ENCODE peak calls at places on chromosomes 12 and 14, in five cellular contexts. One of them, this sample, is unnamed.

GRCh38 chr12:92259852-92260251 is 114.2 kb upstream of the BTG1 start:
- DNase-seq in skeletal muscle cell: no peak
- DNase-seq in central memory CD4-positive, alpha-beta T cell: no peak
- DNase-seq in stimulated activated CD4-positive, alpha-beta T cell treated with anti-CD3 and anti-CD28 coated beads, Interleukin-1b, Interleukin-23, amount 100 ng/mL, for 24 hours: no peak
- DNase-seq in uterus: no peak
- DNase-seq in this sample: no peak

GRCh38 chr12:96427269-96427729 is 27.1 kb upstream of the CDK17 start:
- DNase-seq in skeletal muscle cell: peak
- DNase-seq in central memory CD4-positive, alpha-beta T cell: no peak
- DNase-seq in stimulated activated CD4-positive, alpha-beta T cell treated with anti-CD3 and anti-CD28 coated beads, Interleukin-1b, Interleukin-23, amount 100 ng/mL, for 24 hours: no peak
- DNase-seq in uterus: peak
- DNase-seq in this sample: peak

GRCh38 chr14:105069887-105070759 is 4.9 kb upstream of the GPR132 start:
- DNase-seq in skeletal muscle cell: no peak
- DNase-seq in central memory CD4-positive, alpha-beta T cell: no peak
- DNase-seq in stimulated activated CD4-positive, alpha-beta T cell treated with anti-CD3 and anti-CD28 coated beads, Interleukin-1b, Interleukin-23, amount 100 ng/mL, for 24 hours: no peak
- DNase-seq in uterus: no peak
- DNase-seq in this sample: peak

GRCh38 chr14:31204593-31205534 is 2.7 kb downstream of the HECTD1 start:
- DNase-seq in skeletal muscle cell: no peak
- DNase-seq in central memory CD4-positive, alpha-beta T cell: no peak
- DNase-seq in stimulated activated CD4-positive, alpha-beta T cell treated with anti-CD3 and anti-CD28 coated beads, Interleukin-1b, Interleukin-23, amount 100 ng/mL, for 24 hours: no peak
- DNase-seq in uterus: no peak
- DNase-seq in this sample: no peak

GRCh38 chr14:80536456-80536855 is 325.2 kb upstream of the DIO2 start:
- DNase-seq in skeletal muscle cell: no peak
- DNase-seq in central memory CD4-positive, alpha-beta T cell: no peak
- DNase-seq in stimulated activated CD4-positive, alpha-beta T cell treated with anti-CD3 and anti-CD28 coated beads, Interleukin-1b, Interleukin-23, amount 100 ng/mL, for 24 hours: no peak
- DNase-seq in uterus: no peak
- DNase-seq in this sample: no peak

GRCh38 chr12:52025301-52026172 is 18.8 kb downstream of the TAMALIN start:
- DNase-seq in skeletal muscle cell: no peak
- DNase-seq in central memory CD4-positive, alpha-beta T cell: peak
- DNase-seq in stimulated activated CD4-positive, alpha-beta T cell treated with anti-CD3 and anti-CD28 coated beads, Interleukin-1b, Interleukin-23, amount 100 ng/mL, for 24 hours: peak
- DNase-seq in uterus: peak
- DNase-seq in this sample: peak

GRCh38 chr14:43539210-43539609 is 967.9 kb downstream of the FSCB start:
- DNase-seq in skeletal muscle cell: no peak
- DNase-seq in central memory CD4-positive, alpha-beta T cell: no peak
- DNase-seq in stimulated activated CD4-positive, alpha-beta T cell treated with anti-CD3 and anti-CD28 coated beads, Interleukin-1b, Interleukin-23, amount 100 ng/mL, for 24 hours: no peak
- DNase-seq in uterus: no peak
- DNase-seq in this sample: no peak

GRCh38 chr12:6341439-6342139 is at the start of gene TNFRSF1A:
- DNase-seq in skeletal muscle cell: peak
- DNase-seq in central memory CD4-positive, alpha-beta T cell: peak
- DNase-seq in stimulated activated CD4-positive, alpha-beta T cell treated with anti-CD3 and anti-CD28 coated beads, Interleukin-1b, Interleukin-23, amount 100 ng/mL, for 24 hours: no peak
- DNase-seq in uterus: peak
- DNase-seq in this sample: no peak

GRCh38 chr14:93937519-93937918 is 10.4 kb downstream of the FAM181A start:
- DNase-seq in skeletal muscle cell: no peak
- DNase-seq in central memory CD4-positive, alpha-beta T cell: no peak
- DNase-seq in stimulated activated CD4-positive, alpha-beta T cell treated with anti-CD3 and anti-CD28 coated beads, Interleukin-1b, Interleukin-23, amount 100 ng/mL, for 24 hours: no peak
- DNase-seq in uterus: no peak
- DNase-seq in this sample: no peak

GRCh38 chr12:30794591-30795409 is 40.0 kb upstream of the CAPRIN2 start:
- DNase-seq in skeletal muscle cell: peak
- DNase-seq in central memory CD4-positive, alpha-beta T cell: no peak
- DNase-seq in stimulated activated CD4-positive, alpha-beta T cell treated with anti-CD3 and anti-CD28 coated beads, Interleukin-1b, Interleukin-23, amount 100 ng/mL, for 24 hours: no peak
- DNase-seq in uterus: no peak
- DNase-seq in this sample: no peak

GRCh38 chr12:27193106-27193505 is 51.0 kb upstream of the STK38L start:
- DNase-seq in skeletal muscle cell: no peak
- DNase-seq in central memory CD4-positive, alpha-beta T cell: no peak
- DNase-seq in stimulated activated CD4-positive, alpha-beta T cell treated with anti-CD3 and anti-CD28 coated beads, Interleukin-1b, Interleukin-23, amount 100 ng/mL, for 24 hours: no peak
- DNase-seq in uterus: no peak
- DNase-seq in this sample: no peak

GRCh38 chr12:62724947-62725447 is 210.0 kb downstream of the PPM1H start:
- DNase-seq in skeletal muscle cell: peak
- DNase-seq in central memory CD4-positive, alpha-beta T cell: no peak
- DNase-seq in stimulated activated CD4-positive, alpha-beta T cell treated with anti-CD3 and anti-CD28 coated beads, Interleukin-1b, Interleukin-23, amount 100 ng/mL, for 24 hours: no peak
- DNase-seq in uterus: peak
- DNase-seq in this sample: no peak

GRCh38 chr12:106245767-106246166 is 2.1 kb downstream of the CKAP4 start:
- DNase-seq in skeletal muscle cell: no peak
- DNase-seq in central memory CD4-positive, alpha-beta T cell: no peak
- DNase-seq in stimulated activated CD4-positive, alpha-beta T cell treated with anti-CD3 and anti-CD28 coated beads, Interleukin-1b, Interleukin-23, amount 100 ng/mL, for 24 hours: no peak
- DNase-seq in uterus: peak
- DNase-seq in this sample: peak

GRCh38 chr12:71846322-71846940 is 6.9 kb downstream of the TBC1D15 start:
- DNase-seq in skeletal muscle cell: no peak
- DNase-seq in central memory CD4-positive, alpha-beta T cell: peak
- DNase-seq in stimulated activated CD4-positive, alpha-beta T cell treated with anti-CD3 and anti-CD28 coated beads, Interleukin-1b, Interleukin-23, amount 100 ng/mL, for 24 hours: no peak
- DNase-seq in uterus: no peak
- DNase-seq in this sample: no peak

GRCh38 chr14:101475468-101476257 is 85.6 kb upstream of the DIO3 start:
- DNase-seq in skeletal muscle cell: peak
- DNase-seq in central memory CD4-positive, alpha-beta T cell: no peak
- DNase-seq in stimulated activated CD4-positive, alpha-beta T cell treated with anti-CD3 and anti-CD28 coated beads, Interleukin-1b, Interleukin-23, amount 100 ng/mL, for 24 hours: no peak
- DNase-seq in uterus: peak
- DNase-seq in this sample: no peak

GRCh38 chr14:100592972-100593371 is 5.8 kb upstream of the BEGAIN start:
- DNase-seq in skeletal muscle cell: no peak
- DNase-seq in central memory CD4-positive, alpha-beta T cell: no peak
- DNase-seq in stimulated activated CD4-positive, alpha-beta T cell treated with anti-CD3 and anti-CD28 coated beads, Interleukin-1b, Interleukin-23, amount 100 ng/mL, for 24 hours: no peak
- DNase-seq in uterus: no peak
- DNase-seq in this sample: peak

GRCh38 chr12:32671930-32672785 is 6.9 kb upstream of the DNM1L start:
- DNase-seq in skeletal muscle cell: peak
- DNase-seq in central memory CD4-positive, alpha-beta T cell: no peak
- DNase-seq in stimulated activated CD4-positive, alpha-beta T cell treated with anti-CD3 and anti-CD28 coated beads, Interleukin-1b, Interleukin-23, amount 100 ng/mL, for 24 hours: no peak
- DNase-seq in uterus: no peak
- DNase-seq in this sample: no peak

GRCh38 chr14:72549026-72549425 is 344.9 kb downstream of the DPF3 start:
- DNase-seq in skeletal muscle cell: no peak
- DNase-seq in central memory CD4-positive, alpha-beta T cell: no peak
- DNase-seq in stimulated activated CD4-positive, alpha-beta T cell treated with anti-CD3 and anti-CD28 coated beads, Interleukin-1b, Interleukin-23, amount 100 ng/mL, for 24 hours: no peak
- DNase-seq in uterus: no peak
- DNase-seq in this sample: no peak

GRCh38 chr14:72479471-72479931 is 414.4 kb downstream of the DPF3 start:
- DNase-seq in skeletal muscle cell: no peak
- DNase-seq in central memory CD4-positive, alpha-beta T cell: no peak
- DNase-seq in stimulated activated CD4-positive, alpha-beta T cell treated with anti-CD3 and anti-CD28 coated beads, Interleukin-1b, Interleukin-23, amount 100 ng/mL, for 24 hours: no peak
- DNase-seq in uterus: no peak
- DNase-seq in this sample: no peak

GRCh38 chr14:75491376-75491978 is 30.8 kb upstream of the BATF start:
- DNase-seq in skeletal muscle cell: no peak
- DNase-seq in central memory CD4-positive, alpha-beta T cell: no peak
- DNase-seq in stimulated activated CD4-positive, alpha-beta T cell treated with anti-CD3 and anti-CD28 coated beads, Interleukin-1b, Interleukin-23, amount 100 ng/mL, for 24 hours: no peak
- DNase-seq in uterus: no peak
- DNase-seq in this sample: no peak

GRCh38 chr14:75515631-75515999 is 6.7 kb upstream of the BATF start:
- DNase-seq in skeletal muscle cell: peak
- DNase-seq in central memory CD4-positive, alpha-beta T cell: no peak
- DNase-seq in stimulated activated CD4-positive, alpha-beta T cell treated with anti-CD3 and anti-CD28 coated beads, Interleukin-1b, Interleukin-23, amount 100 ng/mL, for 24 hours: no peak
- DNase-seq in uterus: no peak
- DNase-seq in this sample: no peak

GRCh38 chr12:117036046-117036445 is 63.2 kb downstream of the TESC start:
- DNase-seq in skeletal muscle cell: no peak
- DNase-seq in central memory CD4-positive, alpha-beta T cell: no peak
- DNase-seq in stimulated activated CD4-positive, alpha-beta T cell treated with anti-CD3 and anti-CD28 coated beads, Interleukin-1b, Interleukin-23, amount 100 ng/mL, for 24 hours: no peak
- DNase-seq in uterus: no peak
- DNase-seq in this sample: peak

GRCh38 chr14:96038920-96039632 is at the start of gene C14orf132:
- DNase-seq in skeletal muscle cell: no peak
- DNase-seq in central memory CD4-positive, alpha-beta T cell: peak
- DNase-seq in stimulated activated CD4-positive, alpha-beta T cell treated with anti-CD3 and anti-CD28 coated beads, Interleukin-1b, Interleukin-23, amount 100 ng/mL, for 24 hours: peak
- DNase-seq in uterus: peak
- DNase-seq in this sample: peak

GRCh38 chr14:105855246-105855892 is 329.0 kb downstream of the TMEM121 start:
- DNase-seq in skeletal muscle cell: no peak
- DNase-seq in central memory CD4-positive, alpha-beta T cell: no peak
- DNase-seq in stimulated activated CD4-positive, alpha-beta T cell treated with anti-CD3 and anti-CD28 coated beads, Interleukin-1b, Interleukin-23, amount 100 ng/mL, for 24 hours: no peak
- DNase-seq in uterus: peak
- DNase-seq in this sample: peak

GRCh38 chr12:113252494-113252893 is 31.2 kb downstream of the TPCN1 start:
- DNase-seq in skeletal muscle cell: no peak
- DNase-seq in central memory CD4-positive, alpha-beta T cell: no peak
- DNase-seq in stimulated activated CD4-positive, alpha-beta T cell treated with anti-CD3 and anti-CD28 coated beads, Interleukin-1b, Interleukin-23, amount 100 ng/mL, for 24 hours: no peak
- DNase-seq in uterus: no peak
- DNase-seq in this sample: no peak

GRCh38 chr14:42884100-42884499 is 1277.4 kb downstream of the LRFN5 start:
- DNase-seq in skeletal muscle cell: peak
- DNase-seq in central memory CD4-positive, alpha-beta T cell: no peak
- DNase-seq in stimulated activated CD4-positive, alpha-beta T cell treated with anti-CD3 and anti-CD28 coated beads, Interleukin-1b, Interleukin-23, amount 100 ng/mL, for 24 hours: no peak
- DNase-seq in uterus: no peak
- DNase-seq in this sample: no peak

GRCh38 chr12:52311282-52311643 is 9.9 kb downstream of the KRT83 start:
- DNase-seq in skeletal muscle cell: no peak
- DNase-seq in central memory CD4-positive, alpha-beta T cell: no peak
- DNase-seq in stimulated activated CD4-positive, alpha-beta T cell treated with anti-CD3 and anti-CD28 coated beads, Interleukin-1b, Interleukin-23, amount 100 ng/mL, for 24 hours: no peak
- DNase-seq in uterus: no peak
- DNase-seq in this sample: peak

GRCh38 chr12:4111010-4111409 is 162.6 kb upstream of the CCND2 start:
- DNase-seq in skeletal muscle cell: no peak
- DNase-seq in central memory CD4-positive, alpha-beta T cell: no peak
- DNase-seq in stimulated activated CD4-positive, alpha-beta T cell treated with anti-CD3 and anti-CD28 coated beads, Interleukin-1b, Interleukin-23, amount 100 ng/mL, for 24 hours: no peak
- DNase-seq in uterus: no peak
- DNase-seq in this sample: no peak

GRCh38 chr14:55580401-55581010 is 499 bp downstream of the KTN1 start:
- DNase-seq in skeletal muscle cell: no peak
- DNase-seq in central memory CD4-positive, alpha-beta T cell: peak
- DNase-seq in stimulated activated CD4-positive, alpha-beta T cell treated with anti-CD3 and anti-CD28 coated beads, Interleukin-1b, Interleukin-23, amount 100 ng/mL, for 24 hours: peak
- DNase-seq in uterus: peak
- DNase-seq in this sample: peak

GRCh38 chr12:111275308-111275707 is 93.6 kb downstream of the PHETA1 start:
- DNase-seq in skeletal muscle cell: no peak
- DNase-seq in central memory CD4-positive, alpha-beta T cell: no peak
- DNase-seq in stimulated activated CD4-positive, alpha-beta T cell treated with anti-CD3 and anti-CD28 coated beads, Interleukin-1b, Interleukin-23, amount 100 ng/mL, for 24 hours: no peak
- DNase-seq in uterus: no peak
- DNase-seq in this sample: no peak